ENCODE peak calls at places on chromosomes 5 and 9, in seven cellular contexts. O is neuronal stem cell, N is mesendoderm, R is H1, K is mesenchymal stem cell, U is H9, S is trophoblast cell. F is an unnamed sample.

GRCh38 chr5:124702442-124703024 is 43.9 kb downstream of the ZNF608 start:
- DNase-seq in R (no peak), S (no peak), N (no peak), O (no peak), K (no peak), U (no peak), F (no peak)

GRCh38 chr9:134627417-134628353 is 13.9 kb upstream of the COL5A1 start:
- DNase-seq in S (no peak), K (no peak), U (peak; percentile 24), N (no peak), O (no peak), R (no peak), F (no peak)

GRCh38 chr9:137435980-137436760 is 5.0 kb downstream of the ENTPD8 start:
- DNase-seq in U (no peak), N (no peak), O (no peak), S (peak; percentile 63), K (peak; percentile 65), R (no peak), F (peak; percentile 76)

GRCh38 chr5:7904170-7904569 is 35.2 kb downstream of the MTRR start:
- DNase-seq in K (peak; percentile 46), N (peak; percentile 34), O (no peak), S (peak; percentile 2), U (no peak), R (no peak), F (peak; percentile 81)

GRCh38 chr9:130897848-130898551 is 1.4 kb upstream of the QRFP start:
- DNase-seq in K (no peak), N (no peak), O (no peak), R (no peak), S (no peak), U (no peak), F (no peak)

GRCh38 chr5:135026645-135027317 is 7.2 kb downstream of the PITX1 start:
- DNase-seq in R (no peak), K (no peak), N (no peak), O (no peak), S (no peak), U (no peak), F (no peak)

GRCh38 chr5:141617682-141618029 is 1.1 kb downstream of the DIAPH1 start:
- DNase-seq in S (no peak), R (no peak), O (no peak), K (peak; percentile 44), U (no peak), N (no peak), F (no peak)

GRCh38 chr5:151755383-151755782 is 3.0 kb downstream of the ATOX1 start:
- DNase-seq in U (no peak), K (no peak), R (no peak), N (no peak), S (no peak), O (no peak), F (no peak)

GRCh38 chr5:150763023-150763793 is 4.4 kb upstream of the DCTN4 start:
- DNase-seq in S (peak; percentile 89), N (no peak), U (no peak), O (no peak), K (peak; percentile 92), R (no peak), F (peak; percentile 67)

GRCh38 chr9:72204062-72204461 is 54.8 kb downstream of the GDA start:
- DNase-seq in R (no peak), K (no peak), U (no peak), N (no peak), S (no peak), O (no peak), F (no peak)

GRCh38 chr5:74617203-74617602 is 23.3 kb downstream of the ENC1 start:
- DNase-seq in N (no peak), S (no peak), K (no peak), R (no peak), O (no peak), U (no peak), F (no peak)
- H2BK5ac ChIP-seq in N (no peak overlapping the region), S (no peak overlapping the region), K (no peak overlapping the region), R (no peak overlapping the region), O (no peak overlapping the region), U (no peak overlapping the region), F (no peak overlapping the region)

GRCh38 chr9:112078432-112078831 is 96.7 kb downstream of the SUSD1 start:
- DNase-seq in K (no peak), R (no peak), O (no peak), S (no peak), N (no peak), U (no peak), F (no peak)
- H2BK5ac ChIP-seq in K (no peak overlapping the region), R (no peak overlapping the region), O (no peak overlapping the region), S (no peak overlapping the region), N (no peak overlapping the region), U (no peak overlapping the region), F (no peak overlapping the region)

GRCh38 chr9:123929177-123929869 is 603 bp downstream of the DENND1A start:
- DNase-seq in R (no peak), K (no peak), S (peak; percentile 45), O (no peak), N (no peak), U (peak; percentile 37), F (no peak)
- H2BK5ac ChIP-seq in R (no peak overlapping the region), K (no peak overlapping the region), S (peak overlapping the region; percentile 11), O (peak overlapping the region; percentile 40), N (no peak overlapping the region), U (no peak overlapping the region), F (no peak overlapping the region)

GRCh38 chr9:94648191-94648590 is 8.9 kb upstream of the FBP1 start:
- DNase-seq in O (no peak), R (no peak), S (peak; percentile 22), K (no peak), N (no peak), U (no peak), F (no peak)
- H2BK5ac ChIP-seq in O (no peak overlapping the region), R (no peak overlapping the region), S (no peak overlapping the region), K (no peak overlapping the region), N (no peak overlapping the region), U (no peak overlapping the region), F (no peak overlapping the region)

GRCh38 chr5:56993241-56993640 is 41.3 kb upstream of the MIER3 start:
- DNase-seq in O (no peak), U (no peak), S (no peak), N (no peak), R (no peak), K (no peak), F (no peak)
- H2BK5ac ChIP-seq in O (no peak overlapping the region), U (no peak overlapping the region), S (no peak overlapping the region), N (no peak overlapping the region), R (no peak overlapping the region), K (no peak overlapping the region), F (no peak overlapping the region)

DNA sequence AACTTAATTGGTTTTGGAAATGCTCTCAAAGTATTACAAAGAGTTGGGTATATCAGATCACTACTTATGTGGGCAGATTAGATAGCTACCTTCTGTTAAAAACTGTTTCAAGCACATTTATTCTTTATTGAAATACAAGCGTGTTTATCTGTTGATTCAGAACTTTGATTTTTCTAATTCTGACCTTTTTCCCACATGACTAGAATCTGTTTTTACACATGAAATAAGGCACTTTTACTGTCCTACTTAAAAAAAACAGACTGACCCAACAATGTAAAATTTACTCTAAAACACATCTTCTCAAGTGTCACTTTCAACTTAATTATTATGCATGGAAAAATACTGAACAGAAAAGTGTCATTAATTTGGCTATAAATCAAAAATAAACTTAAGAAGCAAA is 4.8 kb downstream of the NR6A1 start:
- DNase-seq in K (no peak), U (no peak), S (no peak), N (no peak), O (no peak), R (no peak), F (no peak)
- H2BK5ac ChIP-seq in K (no peak overlapping the region), U (no peak overlapping the region), S (no peak overlapping the region), N (no peak overlapping the region), O (no peak overlapping the region), R (no peak overlapping the region), F (no peak overlapping the region)

GRCh38 chr5:133957591-133957990 is 10.8 kb downstream of the C5orf15 start:
- DNase-seq in K (no peak), O (no peak), U (no peak), N (no peak), S (no peak), R (no peak), F (no peak)
- H2BK5ac ChIP-seq in K (no peak overlapping the region), O (no peak overlapping the region), U (no peak overlapping the region), N (no peak overlapping the region), S (no peak overlapping the region), R (no peak overlapping the region), F (no peak overlapping the region)